ENCODE peak calls at places on chromosomes 4 and X, in five cellular contexts. O is CD8-positive, alpha-beta T cell; Z is SJSA1; Q is thyroid gland; I is GM23248. U is an unnamed sample.
A peak's percentile ranks its signal among the peaks of the same experiment; 100 is the strongest.

GRCh38 chr4:26330946-26331345 is 10.1 kb downstream of the RBPJ start:
- DNase-seq in O (no peak), Z (no peak), Q (peak; percentile 74), I (no peak), U (no peak)

GRCh38 chrX:115603534-115604074 is 42.6 kb downstream of the PLS3 start:
- DNase-seq in O (no peak), Z (no peak), Q (no peak), I (no peak), U (no peak)

GRCh38 chr4:188819243-188819642 is 680.0 kb downstream of the TRIML1 start:
- DNase-seq in O (no peak), Z (no peak), Q (no peak), I (peak; percentile 2), U (no peak)

GRCh38 chrX:13688384-13688771 is 550 bp upstream of the RAB9A start:
- DNase-seq in O (no peak), Z (no peak), Q (no peak), I (no peak), U (no peak)

GRCh38 chr4:76199664-76200211 is 13.9 kb downstream of the SCARB2 start:
- DNase-seq in O (no peak), Z (no peak), Q (peak; percentile 45), I (no peak), U (peak; percentile 81)

GRCh38 chrX:134172588-134173259 is 64.3 kb upstream of the CCDC160 start:
- DNase-seq in O (peak; percentile 18), Z (peak; percentile 1), Q (peak; percentile 13), I (peak; percentile 17), U (peak; percentile 15)

GRCh38 chr4:157655101-157655818 is 434.7 kb downstream of the GRIA2 start:
- DNase-seq in O (no peak), Z (no peak), Q (no peak), I (no peak), U (no peak)

GRCh38 chr4:107060388-107060787 is 24.3 kb upstream of the DKK2 start:
- DNase-seq in O (no peak), Z (peak; percentile 54), Q (no peak), I (peak; percentile 53), U (no peak)

GRCh38 chr4:87662871-87663270 is 12.8 kb downstream of the DMP1 start:
- DNase-seq in O (no peak), Z (no peak), Q (no peak), I (no peak), U (no peak)

GRCh38 chrX:123860983-123861382 is 1.1 kb downstream of the XIAP start:
- DNase-seq in O (no peak), Z (no peak), Q (no peak), I (peak; percentile 35), U (no peak)

GRCh38 chr4:141971854-141972253 is 335.5 kb downstream of the IL15 start:
- DNase-seq in O (no peak), Z (no peak), Q (no peak), I (no peak), U (no peak)

GRCh38 chr4:14787894-14788293 is 214.4 kb upstream of the CPEB2 start:
- DNase-seq in O (no peak), Z (no peak), Q (no peak), I (peak; percentile 30), U (peak; percentile 14)

GRCh38 chrX:125694171-125694570 is 374.5 kb downstream of the TEX13C start:
- DNase-seq in O (no peak), Z (no peak), Q (no peak), I (no peak), U (no peak)

GRCh38 chrX:106917830-106918500 is 2.2 kb upstream of the CLDN2 start:
- DNase-seq in O (no peak), Z (no peak), Q (no peak), I (peak; percentile 36), U (no peak)

GRCh38 chr4:186200436-186201409 is 9.4 kb downstream of the CYP4V2 start:
- DNase-seq in O (no peak), Z (no peak), Q (no peak), I (no peak), U (no peak)

GRCh38 chrX:68588653-68589371 is 58.7 kb upstream of the STARD8 start:
- DNase-seq in O (no peak), Z (no peak), Q (no peak), I (peak; percentile 8), U (no peak)

GRCh38 chr4:184764601-184765000 is 30.7 kb upstream of the CENPU start:
- DNase-seq in O (no peak), Z (no peak), Q (no peak), I (no peak), U (no peak)

GRCh38 chrX:129577877-129578276 is 37.8 kb downstream of the OCRL start:
- DNase-seq in O (no peak), Z (no peak), Q (no peak), I (no peak), U (no peak)
- H3K27me3 ChIP-seq in O (no peaks in the 10 kb centered on the region), Z (no peaks in the 10 kb centered on the region), Q (no peaks in the 10 kb centered on the region), I (no peaks in the 10 kb centered on the region), U (no peaks in the 10 kb centered on the region)

GRCh38 chr4:101414496-101414895 is 67.2 kb upstream of the PPP3CA start:
- DNase-seq in O (no peak), Z (no peak), Q (no peak), I (no peak), U (no peak)

GRCh38 chr4:101415962-101416361 is 68.6 kb upstream of the PPP3CA start:
- DNase-seq in O (no peak), Z (no peak), Q (no peak), I (no peak), U (no peak)

GRCh38 chr4:101417046-101417445 is 69.7 kb upstream of the PPP3CA start:
- DNase-seq in O (no peak), Z (no peak), Q (no peak), I (no peak), U (no peak)

DNA sequence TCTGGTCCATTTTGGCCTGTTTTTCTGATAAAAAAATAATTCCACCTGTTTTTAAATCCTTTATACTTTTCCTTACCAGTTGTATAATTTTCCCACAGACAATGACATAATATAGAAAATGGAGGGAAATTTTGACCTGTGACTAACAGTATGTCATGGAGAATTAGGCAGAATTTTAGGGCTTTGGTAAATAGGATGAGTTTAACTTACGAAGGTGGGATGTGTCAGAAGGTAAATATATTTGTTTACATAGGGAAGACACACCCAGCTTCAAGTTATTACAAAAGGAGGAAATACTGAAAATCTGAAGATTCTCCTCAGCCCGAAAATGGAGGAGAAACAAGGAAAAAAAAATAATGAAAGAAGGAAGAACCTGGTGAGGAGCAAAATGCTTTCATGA is 64.6 kb upstream of the PPP3CA start:
- DNase-seq in O (no peak), Z (no peak), Q (no peak), I (no peak), U (no peak)
- H3K4me3 ChIP-seq in O (no peak overlapping the region), Z (no peak overlapping the region), Q (no peak overlapping the region), I (no peak overlapping the region), U (no peak overlapping the region)

DNA sequence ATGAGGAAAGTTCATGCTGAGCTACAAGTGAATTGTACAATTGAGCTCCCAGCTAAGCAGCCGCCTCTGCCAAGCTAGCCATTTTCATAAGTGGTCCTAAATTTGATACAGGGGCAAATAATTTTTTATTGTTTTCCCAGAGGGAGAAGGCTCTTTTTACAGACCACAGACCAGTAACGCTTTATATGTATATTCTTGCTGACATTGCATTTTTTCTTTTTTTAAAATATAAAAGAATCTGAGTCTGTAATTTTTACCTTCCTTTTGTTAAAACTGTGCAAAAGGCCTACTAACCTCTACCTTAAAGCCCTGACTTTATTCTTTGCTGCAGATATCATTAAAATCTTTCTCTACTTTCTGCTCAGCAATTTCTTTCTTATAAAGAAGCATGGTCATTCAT is 501.2 kb upstream of the INTU start:
- DNase-seq in O (no peak), Z (no peak), Q (no peak), I (no peak), U (no peak)
- H3K27ac ChIP-seq in O (no peak overlapping the region), Z (no peak overlapping the region), Q (no peak overlapping the region), I (no peak overlapping the region), U (no peak overlapping the region)

GRCh38 chr4:1051472-1051871 is 40.0 kb downstream of the FGFRL1 start:
- DNase-seq in O (no peak), Z (no peak), Q (no peak), I (no peak), U (no peak)

GRCh38 chr4:1050486-1051213 is 39.2 kb downstream of the FGFRL1 start:
- DNase-seq in O (no peak), Z (no peak), Q (peak; percentile 71), I (no peak), U (peak; percentile 9)

GRCh38 chr4:1047976-1048780 is 36.8 kb downstream of the FGFRL1 start:
- DNase-seq in O (no peak), Z (no peak), Q (no peak), I (no peak), U (peak; percentile 8)

GRCh38 chr4:1048781-1049590 is 37.6 kb downstream of the FGFRL1 start:
- DNase-seq in O (no peak), Z (no peak), Q (no peak), I (no peak), U (no peak)

DNA sequence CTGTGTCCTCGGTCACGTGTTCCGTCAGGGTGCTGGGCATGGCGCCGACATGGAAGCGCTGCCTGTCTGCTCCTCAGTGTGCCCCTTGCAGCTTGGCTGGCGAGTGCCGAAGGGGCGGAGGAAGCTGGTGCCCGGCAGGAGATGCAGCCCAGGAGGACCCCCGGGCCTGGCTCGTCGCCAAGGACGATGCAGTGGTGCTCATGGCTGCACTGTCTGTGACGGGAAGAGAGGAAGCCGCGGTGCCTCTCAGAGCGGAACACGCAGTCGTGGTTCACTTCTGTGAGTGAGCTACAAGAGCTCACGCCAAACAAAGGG is 38.1 kb downstream of the FGFRL1 start:
- DNase-seq in O (no peak), Z (no peak), Q (peak; percentile 77), I (no peak), U (peak; percentile 7)
- H3K27me3 ChIP-seq in O (no peaks in the 10 kb centered on the region), Z (peaks cover 3% of the 10 kb centered on the region), Q (no peaks in the 10 kb centered on the region), I (no peaks in the 10 kb centered on the region), U (peaks cover 50% of the 10 kb centered on the region)

GRCh38 chrX:2324116-2324515 is 176.7 kb downstream of the DHRSX start:
- DNase-seq in O (no peak), Z (no peak), Q (no peak), I (no peak), U (no peak)

GRCh38 chrX:2321411-2321810 is 179.4 kb downstream of the DHRSX start:
- DNase-seq in O (no peak), Z (no peak), Q (no peak), I (no peak), U (no peak)

GRCh38 chrX:2320580-2321327 is 180.0 kb downstream of the DHRSX start:
- DNase-seq in O (no peak), Z (no peak), Q (peak; percentile 70), I (peak; percentile 58), U (no peak)

GRCh38 chrX:2327423-2327822 is 173.4 kb downstream of the DHRSX start:
- DNase-seq in O (no peak), Z (no peak), Q (no peak), I (no peak), U (no peak)

DNA sequence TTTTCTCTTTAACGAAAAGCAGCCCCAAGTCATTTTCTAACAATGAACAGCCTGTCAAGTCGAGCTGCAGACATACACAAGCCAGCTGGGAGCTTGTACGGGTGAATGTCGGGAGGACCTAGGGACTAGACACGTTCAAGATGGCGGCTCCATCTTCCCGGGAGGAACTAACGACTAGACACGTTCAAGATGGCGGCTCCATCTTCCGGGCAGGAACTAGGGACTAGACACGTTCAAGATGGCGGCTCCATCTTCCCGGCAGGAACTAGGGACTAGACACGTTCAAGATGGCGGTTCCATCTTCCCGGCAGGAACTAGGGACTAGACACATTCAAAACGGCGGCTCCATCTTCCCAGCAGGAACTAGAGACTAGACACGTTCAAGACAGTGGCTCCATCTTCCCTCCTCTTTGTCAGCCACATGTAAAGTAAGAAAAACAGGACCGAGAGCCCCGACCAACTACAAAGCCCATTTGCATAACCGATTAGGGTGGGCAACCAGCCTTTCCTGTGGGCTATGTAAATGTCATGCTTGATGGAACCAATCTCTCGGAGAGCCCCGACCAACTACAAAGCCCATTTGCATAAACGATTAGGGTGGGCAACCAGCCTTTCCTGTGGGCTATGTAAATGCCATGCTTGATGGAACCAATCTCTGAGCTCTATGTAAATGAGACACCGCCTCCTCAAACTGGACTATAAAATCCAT is 175.5 kb downstream of the DHRSX start:
- DNase-seq in O (no peak), Z (no peak), Q (peak; percentile 83), I (no peak), U (peak; percentile 78)
- H3K4me3 ChIP-seq in O (peak overlapping the region; percentile 3), Z (no peak overlapping the region), Q (no peak overlapping the region), I (no peak overlapping the region), U (peak overlapping the region; percentile 18)